ENCODE peak calls at places on chromosomes 6 and 20, in four cellular contexts. One of them, this sample, is unnamed.

GRCh38 chr6:3228791-3229565 is 1.5 kb upstream of the TUBB2B start:
- DNase-seq in gastrocnemius medialis: no peak
- DNase-seq in SK-N-SH: no peak
- DNase-seq in AG09309: no peak
- DNase-seq in this sample: no peak

GRCh38 chr6:129817821-129818220 is 43.3 kb downstream of the TMEM244 start:
- DNase-seq in AG09309: no peak
- DNase-seq in gastrocnemius medialis: no peak
- DNase-seq in SK-N-SH: no peak
- DNase-seq in this sample: no peak

GRCh38 chr6:73728548-73729205 is 32.7 kb downstream of the CD109 start:
- DNase-seq in gastrocnemius medialis: no peak
- DNase-seq in AG09309: no peak
- DNase-seq in SK-N-SH: no peak
- DNase-seq in this sample: no peak

GRCh38 chr6:144931172-144932035 is 646.3 kb downstream of the UTRN start:
- DNase-seq in AG09309: no peak
- DNase-seq in gastrocnemius medialis: no peak
- DNase-seq in SK-N-SH: peak
- DNase-seq in this sample: no peak

GRCh38 chr20:10090588-10091166 is 55.9 kb downstream of the ANKEF1 start:
- DNase-seq in gastrocnemius medialis: no peak
- DNase-seq in SK-N-SH: peak
- DNase-seq in AG09309: peak
- DNase-seq in this sample: peak

GRCh38 chr20:59776626-59777320 is 156.7 kb downstream of the SYCP2 start:
- DNase-seq in gastrocnemius medialis: no peak
- DNase-seq in SK-N-SH: peak
- DNase-seq in AG09309: no peak
- DNase-seq in this sample: peak

GRCh38 chr20:51769941-51770615 is 1.9 kb upstream of the ATP9A start:
- DNase-seq in gastrocnemius medialis: no peak
- DNase-seq in SK-N-SH: no peak
- DNase-seq in AG09309: no peak
- DNase-seq in this sample: no peak

GRCh38 chr6:111478749-111479148 is 4.3 kb downstream of the REV3L start:
- DNase-seq in gastrocnemius medialis: no peak
- DNase-seq in AG09309: no peak
- DNase-seq in SK-N-SH: no peak
- DNase-seq in this sample: no peak

GRCh38 chr20:6140947-6141346 is 18.1 kb upstream of the FERMT1 start:
- DNase-seq in gastrocnemius medialis: no peak
- DNase-seq in SK-N-SH: peak
- DNase-seq in AG09309: no peak
- DNase-seq in this sample: no peak

GRCh38 chr20:8414611-8415274 is 282.7 kb downstream of the PLCB1 start:
- DNase-seq in gastrocnemius medialis: no peak
- DNase-seq in AG09309: no peak
- DNase-seq in SK-N-SH: no peak
- DNase-seq in this sample: no peak

GRCh38 chr20:59071224-59071623 is 28.6 kb upstream of the PRELID3B start:
- DNase-seq in gastrocnemius medialis: no peak
- DNase-seq in AG09309: no peak
- DNase-seq in SK-N-SH: no peak
- DNase-seq in this sample: no peak

GRCh38 chr20:33394718-33395117 is 6.6 kb downstream of the CDK5RAP1 start:
- DNase-seq in gastrocnemius medialis: no peak
- DNase-seq in AG09309: no peak
- DNase-seq in SK-N-SH: no peak
- DNase-seq in this sample: no peak

GRCh38 chr20:33404281-33404680 is 3.0 kb upstream of the CDK5RAP1 start:
- DNase-seq in gastrocnemius medialis: no peak
- DNase-seq in SK-N-SH: no peak
- DNase-seq in AG09309: no peak
- DNase-seq in this sample: no peak

GRCh38 chr20:33401042-33401921 is at the start of gene CDK5RAP1:
- DNase-seq in SK-N-SH: peak
- DNase-seq in gastrocnemius medialis: peak
- DNase-seq in AG09309: peak
- DNase-seq in this sample: peak

GRCh38 chr20:33401922-33402369 is 627 bp upstream of the CDK5RAP1 start:
- DNase-seq in gastrocnemius medialis: no peak
- DNase-seq in AG09309: no peak
- DNase-seq in SK-N-SH: no peak
- DNase-seq in this sample: no peak

GRCh38 chr20:33399924-33400323 is 1.4 kb downstream of the CDK5RAP1 start:
- DNase-seq in AG09309: no peak
- DNase-seq in SK-N-SH: no peak
- DNase-seq in gastrocnemius medialis: no peak
- DNase-seq in this sample: no peak
- H3K4me3 ChIP-seq in AG09309: peak
- H3K4me3 ChIP-seq in SK-N-SH: peak
- H3K4me3 ChIP-seq in gastrocnemius medialis: peak
- H3K4me3 ChIP-seq in this sample: no peak

GRCh38 chr6:105608711-105609374 is 206.0 kb upstream of the PREP start:
- DNase-seq in SK-N-SH: no peak
- DNase-seq in gastrocnemius medialis: no peak
- DNase-seq in AG09309: peak
- DNase-seq in this sample: no peak

GRCh38 chr6:105607624-105608392 is 204.9 kb upstream of the PREP start:
- DNase-seq in AG09309: no peak
- DNase-seq in SK-N-SH: no peak
- DNase-seq in gastrocnemius medialis: no peak
- DNase-seq in this sample: no peak

GRCh38 chr6:105611606-105612005 is 208.7 kb upstream of the PREP start:
- DNase-seq in gastrocnemius medialis: no peak
- DNase-seq in SK-N-SH: no peak
- DNase-seq in AG09309: no peak
- DNase-seq in this sample: no peak

GRCh38 chr6:105608393-105608705 is 205.5 kb upstream of the PREP start:
- DNase-seq in AG09309: no peak
- DNase-seq in SK-N-SH: no peak
- DNase-seq in gastrocnemius medialis: no peak
- DNase-seq in this sample: no peak

GRCh38 chr6:105609375-105609991 is 206.6 kb upstream of the PREP start:
- DNase-seq in gastrocnemius medialis: no peak
- DNase-seq in AG09309: no peak
- DNase-seq in SK-N-SH: no peak
- DNase-seq in this sample: no peak
- H3K4me3 ChIP-seq in gastrocnemius medialis: no peak
- H3K4me3 ChIP-seq in AG09309: no peak
- H3K4me3 ChIP-seq in SK-N-SH: no peak
- H3K4me3 ChIP-seq in this sample: no peak

GRCh38 chr20:53950578-53950977 is 119.8 kb downstream of the BCAS1 start:
- DNase-seq in SK-N-SH: no peak
- DNase-seq in gastrocnemius medialis: no peak
- DNase-seq in AG09309: no peak
- DNase-seq in this sample: no peak

GRCh38 chr20:53947501-53948195 is 122.7 kb downstream of the BCAS1 start:
- DNase-seq in gastrocnemius medialis: no peak
- DNase-seq in SK-N-SH: no peak
- DNase-seq in AG09309: no peak
- DNase-seq in this sample: no peak

GRCh38 chr20:53950031-53950430 is 120.4 kb downstream of the BCAS1 start:
- DNase-seq in gastrocnemius medialis: no peak
- DNase-seq in AG09309: no peak
- DNase-seq in SK-N-SH: no peak
- DNase-seq in this sample: no peak

GRCh38 chr20:53949319-53949839 is 121.0 kb downstream of the BCAS1 start:
- DNase-seq in AG09309: peak
- DNase-seq in SK-N-SH: no peak
- DNase-seq in gastrocnemius medialis: no peak
- DNase-seq in this sample: peak

DNA sequence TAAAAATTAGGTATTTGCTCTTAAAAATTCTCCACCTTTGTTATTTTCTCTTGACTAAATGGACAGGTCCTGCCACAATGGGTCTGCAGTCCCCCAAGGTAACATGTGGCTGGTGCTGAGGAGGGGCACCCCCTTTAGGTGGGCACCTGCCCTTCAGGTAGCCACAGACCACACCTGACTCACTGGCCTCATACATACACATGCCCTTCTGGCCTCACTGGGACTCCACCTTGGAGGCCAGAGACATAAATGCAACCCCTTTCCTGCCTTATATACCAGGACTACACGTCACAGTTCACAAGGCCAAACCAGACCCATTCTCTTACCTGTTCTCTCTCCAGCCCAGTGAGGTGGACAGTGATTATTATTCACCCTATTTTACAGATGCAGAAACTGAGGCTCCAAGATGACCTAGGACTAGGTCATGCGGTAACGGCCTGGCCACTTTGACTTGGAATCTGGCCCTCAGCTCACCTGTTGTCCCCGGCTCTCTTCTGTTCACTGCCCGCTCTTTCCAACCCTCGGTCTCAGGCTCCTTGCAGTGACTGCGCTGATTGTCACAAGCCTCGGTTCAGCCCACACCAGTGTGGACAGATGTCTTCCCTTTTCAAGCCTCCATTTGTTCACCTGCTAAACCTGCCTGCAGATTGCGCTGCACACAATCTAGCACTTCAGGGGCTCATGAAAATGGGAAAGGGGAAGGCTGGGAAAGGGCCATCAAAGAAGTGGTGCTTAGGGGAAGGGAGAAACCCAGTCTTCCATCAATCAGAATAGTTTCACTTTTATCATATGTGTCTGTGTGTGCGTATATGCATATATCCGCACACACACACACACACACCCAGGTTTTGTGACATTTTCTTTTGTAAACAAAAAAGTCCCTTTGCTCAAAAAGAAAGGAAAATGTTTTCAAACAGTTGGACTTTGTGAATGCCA is 121.7 kb downstream of the BCAS1 start:
- DNase-seq in AG09309: no peak
- DNase-seq in gastrocnemius medialis: no peak
- DNase-seq in SK-N-SH: no peak
- DNase-seq in this sample: no peak
- H3K4me3 ChIP-seq in AG09309: no peak
- H3K4me3 ChIP-seq in gastrocnemius medialis: no peak
- H3K4me3 ChIP-seq in SK-N-SH: no peak
- H3K4me3 ChIP-seq in this sample: no peak

GRCh38 chr20:17542993-17543412 is 11.8 kb upstream of the BFSP1 start:
- DNase-seq in SK-N-SH: no peak
- DNase-seq in gastrocnemius medialis: no peak
- DNase-seq in AG09309: peak
- DNase-seq in this sample: no peak
- H3K4me3 ChIP-seq in SK-N-SH: no peak
- H3K4me3 ChIP-seq in gastrocnemius medialis: no peak
- H3K4me3 ChIP-seq in AG09309: no peak
- H3K4me3 ChIP-seq in this sample: no peak

This sample was measured in lower leg skin.